ENCODE peak calls at places on chromosomes 12 and 14, in seven cellular contexts. T is left ventricle myocardium inferior; G is body of pancreas; U is CD8-positive, alpha-beta T cell; R is ovary; K is DND-41; B is stomach. V is an unnamed sample.

GRCh38 chr12:112419269-112420133 is 754 bp downstream of the PTPN11 start:
- DNase-seq in T (peak), G (peak), U (no peak), R (peak), K (no peak), B (peak), V (peak)

GRCh38 chr12:10741836-10742235 is 18.7 kb upstream of the YBX3 start:
- DNase-seq in T (no peak), G (no peak), U (no peak), R (no peak), K (no peak), B (no peak), V (no peak)

GRCh38 chr14:38297681-38298080 is 41.8 kb upstream of the CLEC14A start:
- DNase-seq in T (no peak), G (no peak), U (no peak), R (no peak), K (no peak), B (no peak), V (no peak)

GRCh38 chr14:77593501-77593911 is 22.9 kb downstream of the SPTLC2 start:
- DNase-seq in T (no peak), G (no peak), U (no peak), R (no peak), K (no peak), B (no peak), V (no peak)

GRCh38 chr12:109944975-109945374 is 44.9 kb downstream of the TCHP start:
- DNase-seq in T (no peak), G (peak), U (no peak), R (peak), K (no peak), B (no peak), V (no peak)

GRCh38 chr12:116161588-116161987 is 115.9 kb downstream of the MED13L start:
- DNase-seq in T (no peak), G (no peak), U (no peak), R (no peak), K (no peak), B (no peak), V (no peak)

GRCh38 chr14:31864937-31865855 is 211.9 kb upstream of the ARHGAP5 start:
- DNase-seq in T (no peak), G (no peak), U (no peak), R (no peak), K (no peak), B (no peak), V (no peak)

GRCh38 chr12:45612044-45612794 is 117.3 kb upstream of the ARID2 start:
- DNase-seq in T (no peak), G (no peak), U (no peak), R (no peak), K (no peak), B (no peak), V (no peak)

GRCh38 chr12:129190827-129191226 is 337.5 kb downstream of the GLT1D1 start:
- DNase-seq in T (no peak), G (no peak), U (no peak), R (no peak), K (no peak), B (no peak), V (no peak)

GRCh38 chr12:46627686-46628085 is 198.1 kb downstream of the SLC38A4 start:
- DNase-seq in T (no peak), G (no peak), U (no peak), R (no peak), K (no peak), B (no peak), V (no peak)

GRCh38 chr12:26177303-26177702 is 18.1 kb upstream of the SSPN start:
- DNase-seq in T (no peak), G (no peak), U (no peak), R (no peak), K (no peak), B (no peak), V (no peak)

GRCh38 chr14:57057803-57058202 is 210.9 kb downstream of the EXOC5 start:
- DNase-seq in T (no peak), G (peak), U (no peak), R (no peak), K (no peak), B (no peak), V (no peak)

GRCh38 chr14:88013750-88014349 is 8.9 kb downstream of the GPR65 start:
- DNase-seq in T (peak), G (peak), U (no peak), R (peak), K (no peak), B (peak), V (peak)

GRCh38 chr12:6963741-6964446 is 6.6 kb downstream of the PHB2 start:
- DNase-seq in T (peak), G (peak), U (no peak), R (peak), K (no peak), B (no peak), V (no peak)

GRCh38 chr14:59374048-59374447 is 91.1 kb downstream of the GPR135 start:
- DNase-seq in T (no peak), G (no peak), U (no peak), R (no peak), K (no peak), B (no peak), V (no peak)

GRCh38 chr14:36818794-36819384 is 157.2 kb downstream of the PAX9 start:
- DNase-seq in T (no peak), G (no peak), U (no peak), R (no peak), K (no peak), B (no peak), V (no peak)

GRCh38 chr14:91817566-91818325 is 49.6 kb downstream of the TC2N start:
- DNase-seq in T (no peak), G (no peak), U (no peak), R (no peak), K (no peak), B (no peak), V (no peak)

GRCh38 chr14:68254669-68255527 is 435.3 kb downstream of the RAD51B start:
- DNase-seq in T (no peak), G (no peak), U (no peak), R (no peak), K (no peak), B (no peak), V (no peak)

GRCh38 chr12:6280053-6280469 is 30.4 kb upstream of the PLEKHG6 start:
- DNase-seq in T (no peak), G (peak), U (no peak), R (peak), K (no peak), B (peak), V (peak)

GRCh38 chr12:13203028-13203922 is 6.7 kb downstream of the EMP1 start:
- DNase-seq in T (peak), G (peak), U (no peak), R (no peak), K (no peak), B (no peak), V (peak)

GRCh38 chr12:10701226-10701681 is 21.9 kb downstream of the YBX3 start:
- DNase-seq in T (no peak), G (no peak), U (no peak), R (no peak), K (no peak), B (no peak), V (no peak)

GRCh38 chr14:39704581-39704980 is 272.3 kb upstream of the FBXO33 start:
- DNase-seq in T (no peak), G (no peak), U (no peak), R (no peak), K (no peak), B (no peak), V (no peak)

GRCh38 chr12:98698603-98699463 is 53.7 kb downstream of the APAF1 start:
- DNase-seq in T (peak), G (peak), U (no peak), R (peak), K (peak), B (peak), V (peak)

GRCh38 chr12:112018571-112019237 is 5.5 kb downstream of the ERP29 start:
- DNase-seq in T (no peak), G (no peak), U (no peak), R (no peak), K (no peak), B (no peak), V (no peak)

GRCh38 chr12:109875572-109876131 is 4.7 kb downstream of the GLTP start:
- DNase-seq in T (no peak), G (no peak), U (no peak), R (no peak), K (no peak), B (no peak), V (peak)

GRCh38 chr12:49577589-49578315 is 9.8 kb upstream of the MCRS1 start:
- DNase-seq in T (no peak), G (no peak), U (no peak), R (no peak), K (no peak), B (no peak), V (no peak)

GRCh38 chr14:101123639-101124525 is 220.4 kb upstream of the RTL1 start:
- DNase-seq in T (no peak), G (no peak), U (no peak), R (no peak), K (no peak), B (peak), V (no peak)

GRCh38 chr14:99191663-99192621 is 80.1 kb downstream of the BCL11B start:
- DNase-seq in T (peak), G (peak), U (no peak), R (peak), K (no peak), B (peak), V (peak)

GRCh38 chr12:57276935-57277563 is 26.1 kb upstream of the STAC3 start:
- DNase-seq in T (no peak), G (no peak), U (no peak), R (no peak), K (peak), B (peak), V (peak)

GRCh38 chr14:53186532-53186931 is 33.4 kb upstream of the DDHD1 start:
- DNase-seq in T (no peak), G (no peak), U (no peak), R (no peak), K (no peak), B (no peak), V (no peak)

GRCh38 chr12:55112378-55112777 is 13.8 kb upstream of the OR9K2 start:
- DNase-seq in T (no peak), G (no peak), U (no peak), R (no peak), K (no peak), B (no peak), V (no peak)

GRCh38 chr14:35196571-35196970 is 74.2 kb downstream of the PRORP start:
- DNase-seq in T (no peak), G (no peak), U (no peak), R (no peak), K (no peak), B (no peak), V (no peak)

GRCh38 chr14:102554835-102555819 is 37.3 kb upstream of the RCOR1 start:
- DNase-seq in T (peak), G (peak), U (peak), R (peak), K (peak), B (peak), V (no peak)

GRCh38 chr12:128938886-128939285 is 85.6 kb downstream of the GLT1D1 start:
- DNase-seq in T (no peak), G (no peak), U (no peak), R (no peak), K (no peak), B (no peak), V (no peak)

GRCh38 chr14:79665556-79665955 is 545.7 kb downstream of the DIO2 start:
- DNase-seq in T (no peak), G (no peak), U (no peak), R (no peak), K (no peak), B (no peak), V (no peak)

GRCh38 chr12:49086116-49086515 is 8.5 kb downstream of the DHH start:
- DNase-seq in T (no peak), G (no peak), U (no peak), R (no peak), K (no peak), B (no peak), V (no peak)

GRCh38 chr14:105682956-105683570 is 156.7 kb downstream of the TMEM121 start:
- DNase-seq in T (no peak), G (no peak), U (no peak), R (no peak), K (no peak), B (no peak), V (no peak)

GRCh38 chr12:97545804-97546203 is 83.2 kb downstream of the RMST start:
- DNase-seq in T (no peak), G (no peak), U (no peak), R (no peak), K (no peak), B (no peak), V (no peak)

GRCh38 chr14:105030836-105031396 is 10.0 kb upstream of the CDCA4 start:
- DNase-seq in T (no peak), G (no peak), U (no peak), R (no peak), K (no peak), B (no peak), V (no peak)

DNA sequence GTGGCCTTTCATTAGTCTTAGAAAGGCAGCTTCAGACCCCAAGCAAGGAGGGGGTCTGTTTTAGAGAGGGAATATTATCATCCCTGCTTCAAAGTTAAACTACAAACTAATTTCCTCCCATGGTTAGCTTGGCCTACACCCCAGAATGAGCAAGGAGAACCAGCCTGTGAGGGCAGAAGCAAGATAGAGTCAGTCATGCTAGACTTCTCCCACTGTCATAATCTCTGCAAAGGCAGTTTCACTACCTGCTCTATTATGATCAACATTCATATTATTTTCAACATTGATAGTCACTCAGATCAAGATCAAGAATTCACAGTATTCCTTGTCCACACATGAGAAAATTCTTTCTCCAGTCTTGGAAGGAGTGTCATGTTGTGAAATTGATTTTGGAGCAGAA is 105.1 kb downstream of the GXYLT1 start:
- DNase-seq in T (no peak), G (no peak), U (no peak), R (no peak), K (no peak), B (no peak), V (no peak)
- H3K4me3 ChIP-seq in T (no peak), G (no peak), U (no peak), R (no peak), K (no peak), B (no peak), V (no peak)

DNA sequence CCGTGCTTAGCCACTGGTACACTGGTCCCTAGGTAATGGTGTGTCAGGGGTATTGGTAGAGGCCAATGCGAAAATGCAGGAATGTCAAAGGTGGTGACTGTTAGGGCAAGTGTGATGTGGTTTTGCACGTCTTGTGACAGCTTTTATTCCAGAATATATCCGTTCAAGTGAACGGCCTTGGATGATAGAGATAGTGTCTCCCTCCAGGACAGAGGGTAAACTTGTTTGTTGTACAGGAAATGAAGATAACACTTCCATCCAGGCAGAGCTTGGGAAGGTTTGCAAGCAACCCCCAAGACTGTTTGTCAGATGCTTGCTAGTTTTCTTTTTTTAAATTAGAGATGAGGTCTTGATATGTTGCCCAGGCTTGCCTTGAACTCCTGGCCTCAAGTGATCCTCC is 84.2 kb downstream of the DNAH10 start:
- DNase-seq in T (no peak), G (no peak), U (no peak), R (no peak), K (no peak), B (no peak), V (no peak)
- TF ChIP-seq CTCF in T (no peak), G (no peak), U (no peak), R (no peak), K (no peak), B (no peak), V (no peak)

DNA sequence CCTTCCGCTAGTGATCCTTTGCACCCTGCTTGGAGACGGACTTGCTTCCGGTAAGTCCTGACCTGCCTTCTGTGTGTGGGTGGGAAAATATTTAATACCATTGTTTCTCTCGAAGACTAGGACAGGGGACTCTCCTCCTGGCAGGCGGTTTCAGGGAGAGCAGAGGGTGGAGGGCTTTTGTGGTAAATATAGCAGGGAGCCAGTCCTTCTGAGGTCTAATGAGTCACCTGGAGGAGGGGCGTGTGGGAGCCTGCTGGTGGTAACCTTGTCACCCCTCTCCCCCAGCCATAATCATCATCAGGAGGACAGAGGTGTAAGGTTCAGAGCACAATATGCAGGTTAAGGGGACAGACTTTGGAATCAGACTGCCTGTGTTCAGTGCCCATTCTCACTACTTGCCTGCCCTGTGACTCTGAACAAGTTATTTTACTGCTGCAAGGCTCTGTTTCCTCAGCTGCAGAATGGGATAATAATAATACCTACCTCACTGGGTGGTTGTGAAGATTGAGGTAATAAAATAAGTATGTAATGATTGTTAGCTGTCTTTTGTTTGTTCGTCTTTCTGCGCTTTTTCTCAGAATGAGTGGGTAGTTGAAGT is 47.4 kb downstream of the SUSD6 start:
- DNase-seq in T (no peak), G (no peak), U (no peak), R (no peak), K (no peak), B (no peak), V (no peak)
- H3K4me3 ChIP-seq in T (no peak), G (no peak), U (no peak), R (no peak), K (no peak), B (no peak), V (no peak)

GRCh38 chr14:85532570-85532969 is 2.6 kb downstream of the FLRT2 start:
- DNase-seq in T (no peak), G (no peak), U (no peak), R (no peak), K (no peak), B (no peak), V (no peak)

GRCh38 chr14:85531141-85531593 is 1.2 kb downstream of the FLRT2 start:
- DNase-seq in T (peak), G (peak), U (no peak), R (peak), K (no peak), B (peak), V (peak)

GRCh38 chr14:85532981-85533820 is 3.3 kb downstream of the FLRT2 start:
- DNase-seq in T (peak), G (peak), U (no peak), R (peak), K (no peak), B (peak), V (peak)

GRCh38 chr14:85530626-85531025 is 682 bp downstream of the FLRT2 start:
- DNase-seq in T (no peak), G (no peak), U (no peak), R (no peak), K (no peak), B (no peak), V (no peak)

DNA sequence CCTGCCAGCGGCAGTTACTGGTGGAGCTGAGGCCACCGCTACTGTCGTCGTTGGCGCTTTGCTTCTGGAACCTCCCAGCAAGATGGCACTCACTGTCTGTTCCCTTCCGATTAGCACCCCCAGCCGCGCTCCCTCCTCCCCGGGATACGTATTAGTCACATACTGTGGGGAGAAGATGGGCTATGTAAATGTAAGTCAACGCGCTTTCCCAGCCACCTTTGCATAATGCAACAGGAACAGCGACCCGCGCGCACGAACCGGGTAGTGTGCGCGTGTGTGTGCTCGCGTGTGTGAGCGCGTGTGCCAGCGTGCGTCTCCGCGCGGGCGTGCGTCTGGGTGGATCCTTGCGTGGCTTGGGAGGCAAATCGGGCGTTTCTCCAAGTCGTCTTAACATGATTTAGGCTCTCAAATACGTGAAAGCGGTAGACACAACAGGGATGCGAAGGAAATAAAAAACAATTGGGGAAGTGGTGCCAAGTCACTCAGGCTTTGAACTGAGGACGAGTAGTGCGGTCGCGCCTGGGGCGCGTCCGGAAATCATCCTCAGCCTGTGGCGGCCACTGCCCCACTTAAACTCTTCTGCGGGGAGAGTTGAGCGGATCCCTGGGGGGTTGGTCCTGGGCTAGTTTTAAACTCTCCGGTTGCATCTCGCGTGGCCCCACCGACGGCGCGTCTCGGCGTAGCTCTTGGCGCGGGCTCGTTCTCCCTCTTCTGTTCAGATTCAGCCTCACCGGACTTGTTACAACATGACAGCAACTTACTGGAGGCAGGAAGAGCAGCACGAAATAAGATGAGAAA is 1.8 kb downstream of the FLRT2 start:
- DNase-seq in T (peak), G (peak), U (no peak), R (peak), K (no peak), B (peak), V (peak)
- TF ChIP-seq CTCF in T (peak), G (peak), U (no peak), R (no peak), K (no peak), B (no peak), V (peak)

GRCh38 chr14:82879949-82880535 is 1346.4 kb upstream of the SEL1L start:
- DNase-seq in T (no peak), G (no peak), U (no peak), R (no peak), K (no peak), B (no peak), V (no peak)
- H3K4me3 ChIP-seq in T (no peak), G (no peak), U (no peak), R (no peak), K (no peak), B (no peak), V (no peak)

GRCh38 chr14:32933623-32933942 is 5.1 kb upstream of the NPAS3 start:
- DNase-seq in T (no peak), G (no peak), U (no peak), R (no peak), K (no peak), B (no peak), V (no peak)

GRCh38 chr14:32933943-32934890 is 4.5 kb upstream of the NPAS3 start:
- DNase-seq in T (no peak), G (peak), U (no peak), R (peak), K (no peak), B (no peak), V (peak)

GRCh38 chr14:32932302-32932920 is 6.3 kb upstream of the NPAS3 start:
- DNase-seq in T (no peak), G (no peak), U (no peak), R (no peak), K (no peak), B (no peak), V (no peak)

GRCh38 chr14:32934891-32935633 is 3.6 kb upstream of the NPAS3 start:
- DNase-seq in T (no peak), G (peak), U (no peak), R (peak), K (no peak), B (no peak), V (peak)

GRCh38 chr14:32932921-32933622 is 5.6 kb upstream of the NPAS3 start:
- DNase-seq in T (peak), G (peak), U (no peak), R (peak), K (no peak), B (no peak), V (peak)
- TF ChIP-seq CTCF in T (no peak), G (no peak), U (no peak), R (no peak), K (no peak), B (no peak), V (no peak)

V was measured in adrenal gland.